ENCODE peak calls at places on chromosomes 11 and 22, in ten cellular contexts. One of them, this sample, is unnamed.

GRCh38 chr22:30785527-30785926 is 90.9 kb downstream of the OSBP2 start:
- DNase-seq in tibial artery: no peak
- DNase-seq in dorsolateral prefrontal cortex: no peak
- DNase-seq in pancreas: no peak
- DNase-seq in AG04449: no peak
- DNase-seq in spleen: no peak
- DNase-seq in left lung: no peak
- DNase-seq in uterus: no peak
- DNase-seq in mesendoderm: peak; percentile 77
- DNase-seq in vagina: no peak
- DNase-seq in this sample: no peak

GRCh38 chr22:19655399-19655798 is 58.9 kb upstream of the SEPTIN5 start:
- DNase-seq in tibial artery: no peak
- DNase-seq in dorsolateral prefrontal cortex: no peak
- DNase-seq in pancreas: no peak
- DNase-seq in AG04449: no peak
- DNase-seq in spleen: no peak
- DNase-seq in left lung: no peak
- DNase-seq in uterus: no peak
- DNase-seq in mesendoderm: no peak
- DNase-seq in vagina: no peak
- DNase-seq in this sample: peak; percentile 57

GRCh38 chr11:418343-419247 is 3.8 kb upstream of the SIGIRR start:
- DNase-seq in tibial artery: no peak
- DNase-seq in dorsolateral prefrontal cortex: no peak
- DNase-seq in pancreas: peak; percentile 76
- DNase-seq in AG04449: no peak
- DNase-seq in spleen: peak; percentile 76
- DNase-seq in left lung: no peak
- DNase-seq in uterus: no peak
- DNase-seq in mesendoderm: no peak
- DNase-seq in vagina: no peak
- DNase-seq in this sample: peak; percentile 1

GRCh38 chr11:32210601-32211000 is 119.7 kb downstream of the RCN1 start:
- DNase-seq in tibial artery: no peak
- DNase-seq in dorsolateral prefrontal cortex: no peak
- DNase-seq in pancreas: no peak
- DNase-seq in AG04449: peak; percentile 19
- DNase-seq in spleen: no peak
- DNase-seq in left lung: no peak
- DNase-seq in uterus: no peak
- DNase-seq in mesendoderm: no peak
- DNase-seq in vagina: no peak
- DNase-seq in this sample: no peak

GRCh38 chr11:119538748-119539147 is 115.8 kb upstream of the THY1 start:
- DNase-seq in tibial artery: peak; percentile 2
- DNase-seq in dorsolateral prefrontal cortex: no peak
- DNase-seq in pancreas: no peak
- DNase-seq in AG04449: no peak
- DNase-seq in spleen: no peak
- DNase-seq in left lung: no peak
- DNase-seq in uterus: no peak
- DNase-seq in mesendoderm: no peak
- DNase-seq in vagina: peak; percentile 9
- DNase-seq in this sample: no peak

GRCh38 chr11:99020324-99021225 is at the start of gene CNTN5:
- DNase-seq in tibial artery: peak; percentile 67
- DNase-seq in dorsolateral prefrontal cortex: peak; percentile 54
- DNase-seq in pancreas: peak; percentile 56
- DNase-seq in AG04449: no peak
- DNase-seq in spleen: no peak
- DNase-seq in left lung: no peak
- DNase-seq in uterus: peak; percentile 20
- DNase-seq in mesendoderm: peak; percentile 84
- DNase-seq in vagina: no peak
- DNase-seq in this sample: peak; percentile 68

GRCh38 chr11:73577496-73577917 is 20.4 kb downstream of the FAM168A start:
- DNase-seq in tibial artery: no peak
- DNase-seq in dorsolateral prefrontal cortex: no peak
- DNase-seq in pancreas: no peak
- DNase-seq in AG04449: peak; percentile 31
- DNase-seq in spleen: no peak
- DNase-seq in left lung: no peak
- DNase-seq in uterus: no peak
- DNase-seq in mesendoderm: no peak
- DNase-seq in vagina: no peak
- DNase-seq in this sample: no peak

GRCh38 chr11:68574308-68574707 is 110.0 kb upstream of the GAL start:
- DNase-seq in tibial artery: no peak
- DNase-seq in dorsolateral prefrontal cortex: no peak
- DNase-seq in pancreas: no peak
- DNase-seq in AG04449: peak; percentile 21
- DNase-seq in spleen: no peak
- DNase-seq in left lung: no peak
- DNase-seq in uterus: no peak
- DNase-seq in mesendoderm: no peak
- DNase-seq in vagina: no peak
- DNase-seq in this sample: no peak

GRCh38 chr11:104967493-104968364 is 645 bp downstream of the CASP4 start:
- DNase-seq in tibial artery: no peak
- DNase-seq in dorsolateral prefrontal cortex: no peak
- DNase-seq in pancreas: no peak
- DNase-seq in AG04449: no peak
- DNase-seq in spleen: no peak
- DNase-seq in left lung: no peak
- DNase-seq in uterus: no peak
- DNase-seq in mesendoderm: no peak
- DNase-seq in vagina: no peak
- DNase-seq in this sample: no peak

GRCh38 chr22:22110548-22111266 is 128.1 kb upstream of the TOP3B start:
- DNase-seq in tibial artery: no peak
- DNase-seq in dorsolateral prefrontal cortex: peak; percentile 73
- DNase-seq in pancreas: peak; percentile 47
- DNase-seq in AG04449: no peak
- DNase-seq in spleen: peak; percentile 93
- DNase-seq in left lung: no peak
- DNase-seq in uterus: peak; percentile 27
- DNase-seq in mesendoderm: peak; percentile 71
- DNase-seq in vagina: no peak
- DNase-seq in this sample: no peak

GRCh38 chr22:38308791-38309498 is 8.3 kb downstream of the CSNK1E start:
- DNase-seq in tibial artery: no peak
- DNase-seq in dorsolateral prefrontal cortex: no peak
- DNase-seq in pancreas: no peak
- DNase-seq in AG04449: no peak
- DNase-seq in spleen: peak; percentile 42
- DNase-seq in left lung: no peak
- DNase-seq in uterus: no peak
- DNase-seq in mesendoderm: no peak
- DNase-seq in vagina: no peak
- DNase-seq in this sample: no peak

GRCh38 chr22:17870408-17870807 is 96.1 kb upstream of the BID start:
- DNase-seq in tibial artery: no peak
- DNase-seq in dorsolateral prefrontal cortex: no peak
- DNase-seq in pancreas: no peak
- DNase-seq in AG04449: no peak
- DNase-seq in spleen: peak; percentile 32
- DNase-seq in left lung: no peak
- DNase-seq in uterus: no peak
- DNase-seq in mesendoderm: no peak
- DNase-seq in vagina: no peak
- DNase-seq in this sample: no peak

GRCh38 chr11:47078751-47079524 is 97.7 kb downstream of the ARFGAP2 start:
- DNase-seq in tibial artery: no peak
- DNase-seq in dorsolateral prefrontal cortex: no peak
- DNase-seq in pancreas: no peak
- DNase-seq in AG04449: no peak
- DNase-seq in spleen: no peak
- DNase-seq in left lung: no peak
- DNase-seq in uterus: no peak
- DNase-seq in mesendoderm: no peak
- DNase-seq in vagina: no peak
- DNase-seq in this sample: no peak

GRCh38 chr11:20873054-20873453 is 203.7 kb downstream of the NELL1 start:
- DNase-seq in tibial artery: no peak
- DNase-seq in dorsolateral prefrontal cortex: no peak
- DNase-seq in pancreas: no peak
- DNase-seq in AG04449: no peak
- DNase-seq in spleen: no peak
- DNase-seq in left lung: no peak
- DNase-seq in uterus: no peak
- DNase-seq in mesendoderm: peak; percentile 83
- DNase-seq in vagina: no peak
- DNase-seq in this sample: no peak

GRCh38 chr22:17434856-17435255 is 65.6 kb downstream of the CECR2 start:
- DNase-seq in tibial artery: no peak
- DNase-seq in dorsolateral prefrontal cortex: no peak
- DNase-seq in pancreas: no peak
- DNase-seq in AG04449: no peak
- DNase-seq in spleen: no peak
- DNase-seq in left lung: no peak
- DNase-seq in uterus: no peak
- DNase-seq in mesendoderm: no peak
- DNase-seq in vagina: no peak
- DNase-seq in this sample: no peak

GRCh38 chr22:17198188-17199130 is 20.8 kb downstream of the ADA2 start:
- DNase-seq in tibial artery: no peak
- DNase-seq in dorsolateral prefrontal cortex: no peak
- DNase-seq in pancreas: no peak
- DNase-seq in AG04449: no peak
- DNase-seq in spleen: no peak
- DNase-seq in left lung: no peak
- DNase-seq in uterus: peak; percentile 42
- DNase-seq in mesendoderm: peak; percentile 96
- DNase-seq in vagina: no peak
- DNase-seq in this sample: no peak

DNA sequence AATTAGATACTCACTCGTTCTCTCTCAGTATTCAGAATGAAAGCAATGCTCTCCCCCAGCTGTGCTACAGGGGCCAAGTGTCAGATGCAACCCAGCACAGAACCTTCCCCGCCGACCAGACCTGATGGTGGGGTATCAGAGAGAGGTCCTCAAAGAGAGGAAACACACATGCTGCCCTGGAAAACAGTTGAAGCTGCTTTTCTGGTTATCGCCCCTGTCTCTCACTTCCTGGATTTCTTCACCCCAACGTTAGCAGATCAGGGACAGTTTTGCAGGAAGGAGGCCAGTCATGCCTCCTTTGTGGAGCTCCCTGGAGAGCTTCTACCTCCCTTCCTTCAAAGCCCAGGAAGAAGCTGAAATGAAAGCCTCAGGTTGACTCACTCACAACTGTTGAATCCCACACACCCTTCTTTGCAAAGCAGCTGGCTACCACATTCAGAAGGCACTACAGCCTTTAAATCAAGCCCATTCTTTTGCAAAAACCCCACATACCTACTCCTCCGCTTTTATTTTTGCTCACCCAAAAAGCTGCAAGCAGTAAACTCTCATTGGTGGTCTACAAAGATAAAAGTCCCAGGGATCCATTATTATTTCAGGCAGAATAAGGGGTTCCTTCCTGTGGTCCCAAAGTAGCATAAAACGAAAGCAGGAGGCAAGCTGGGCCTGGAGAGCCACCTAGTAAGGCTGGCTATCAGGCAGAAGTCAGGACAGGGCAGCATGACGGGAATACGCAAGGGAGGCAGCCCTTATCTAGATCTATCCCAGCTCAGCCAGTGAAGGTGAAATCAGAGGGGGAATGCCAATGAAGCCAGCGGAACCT is 23.3 kb downstream of the LARGE1 start:
- DNase-seq in tibial artery: no peak
- DNase-seq in dorsolateral prefrontal cortex: no peak
- DNase-seq in pancreas: no peak
- DNase-seq in AG04449: no peak
- DNase-seq in spleen: no peak
- DNase-seq in left lung: no peak
- DNase-seq in uterus: no peak
- DNase-seq in mesendoderm: peak; percentile 67
- DNase-seq in vagina: no peak
- DNase-seq in this sample: no peak
- H3K4me3 ChIP-seq in tibial artery: no peak overlapping the region
- H3K4me3 ChIP-seq in dorsolateral prefrontal cortex: no peak overlapping the region
- H3K4me3 ChIP-seq in pancreas: no peak overlapping the region
- H3K4me3 ChIP-seq in AG04449: no peak overlapping the region
- H3K4me3 ChIP-seq in spleen: no peak overlapping the region
- H3K4me3 ChIP-seq in left lung: no peak overlapping the region
- H3K4me3 ChIP-seq in uterus: no peak overlapping the region
- H3K4me3 ChIP-seq in mesendoderm: no peak overlapping the region
- H3K4me3 ChIP-seq in vagina: no peak overlapping the region
- H3K4me3 ChIP-seq in this sample: no peak overlapping the region

DNA sequence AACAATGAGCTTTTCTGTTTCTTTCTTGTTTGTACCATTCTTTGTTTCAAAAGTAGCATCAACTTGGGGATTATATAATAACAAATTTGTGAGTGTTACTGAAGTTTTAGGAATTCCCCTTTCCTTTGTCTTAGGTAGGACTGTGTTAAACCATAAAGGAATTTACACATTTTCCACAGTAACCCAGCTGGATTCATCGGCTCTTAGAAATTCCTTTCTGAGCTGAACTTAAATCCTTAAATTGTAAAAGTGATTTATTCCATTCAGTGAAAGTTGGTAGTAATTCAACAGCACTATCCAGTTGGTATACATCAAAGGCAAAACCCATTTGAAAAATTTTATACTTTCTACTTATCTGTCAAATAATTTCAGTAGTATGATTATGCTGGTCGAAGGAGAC is 11.8 kb downstream of the EMSY start:
- DNase-seq in tibial artery: no peak
- DNase-seq in dorsolateral prefrontal cortex: no peak
- DNase-seq in pancreas: no peak
- DNase-seq in AG04449: no peak
- DNase-seq in spleen: no peak
- DNase-seq in left lung: no peak
- DNase-seq in uterus: no peak
- DNase-seq in mesendoderm: peak; percentile 53
- DNase-seq in vagina: no peak
- DNase-seq in this sample: no peak
- H3K4me3 ChIP-seq in tibial artery: no peak overlapping the region
- H3K4me3 ChIP-seq in dorsolateral prefrontal cortex: no peak overlapping the region
- H3K4me3 ChIP-seq in pancreas: no peak overlapping the region
- H3K4me3 ChIP-seq in AG04449: no peak overlapping the region
- H3K4me3 ChIP-seq in spleen: no peak overlapping the region
- H3K4me3 ChIP-seq in left lung: no peak overlapping the region
- H3K4me3 ChIP-seq in uterus: no peak overlapping the region
- H3K4me3 ChIP-seq in mesendoderm: no peak overlapping the region
- H3K4me3 ChIP-seq in vagina: no peak overlapping the region
- H3K4me3 ChIP-seq in this sample: no peak overlapping the region

GRCh38 chr11:67278135-67278938 is 10.8 kb upstream of the ANKRD13D start:
- DNase-seq in tibial artery: peak; percentile 62
- DNase-seq in dorsolateral prefrontal cortex: no peak
- DNase-seq in pancreas: peak; percentile 65
- DNase-seq in AG04449: no peak
- DNase-seq in spleen: peak; percentile 84
- DNase-seq in left lung: peak; percentile 31
- DNase-seq in uterus: no peak
- DNase-seq in mesendoderm: no peak
- DNase-seq in vagina: no peak
- DNase-seq in this sample: no peak
- H3K4me3 ChIP-seq in tibial artery: peak overlapping the region; percentile 40
- H3K4me3 ChIP-seq in dorsolateral prefrontal cortex: no peak overlapping the region
- H3K4me3 ChIP-seq in pancreas: no peak overlapping the region
- H3K4me3 ChIP-seq in AG04449: no peak overlapping the region
- H3K4me3 ChIP-seq in spleen: no peak overlapping the region
- H3K4me3 ChIP-seq in left lung: no peak overlapping the region
- H3K4me3 ChIP-seq in uterus: no peak overlapping the region
- H3K4me3 ChIP-seq in mesendoderm: no peak overlapping the region
- H3K4me3 ChIP-seq in vagina: peak overlapping the region; percentile 34
- H3K4me3 ChIP-seq in this sample: no peak overlapping the region

GRCh38 chr11:9665749-9666148 is 1.9 kb downstream of the SWAP70 start:
- DNase-seq in tibial artery: no peak
- DNase-seq in dorsolateral prefrontal cortex: no peak
- DNase-seq in pancreas: no peak
- DNase-seq in AG04449: no peak
- DNase-seq in spleen: no peak
- DNase-seq in left lung: no peak
- DNase-seq in uterus: no peak
- DNase-seq in mesendoderm: no peak
- DNase-seq in vagina: no peak
- DNase-seq in this sample: no peak
- H3K4me3 ChIP-seq in tibial artery: no peak overlapping the region
- H3K4me3 ChIP-seq in dorsolateral prefrontal cortex: peak overlapping the region; percentile 82
- H3K4me3 ChIP-seq in pancreas: no peak overlapping the region
- H3K4me3 ChIP-seq in AG04449: peak overlapping the region; percentile 90
- H3K4me3 ChIP-seq in spleen: peak overlapping the region; percentile 79
- H3K4me3 ChIP-seq in left lung: no peak overlapping the region
- H3K4me3 ChIP-seq in uterus: no peak overlapping the region
- H3K4me3 ChIP-seq in mesendoderm: no peak overlapping the region
- H3K4me3 ChIP-seq in vagina: no peak overlapping the region
- H3K4me3 ChIP-seq in this sample: peak overlapping the region; percentile 92